ENCODE peak calls at places on chromosome 13, in five cellular contexts. R is stomach, U is tibial nerve, N is SK-N-SH, F is ovary. C is an unnamed sample.

GRCh38 chr13:44223785-44224432 is 149.7 kb upstream of the SERP2 start:
- DNase-seq in R (no peak), U (no peak), N (no peak), F (no peak), C (no peak)

GRCh38 chr13:29993716-29994488 is 143.5 kb upstream of the UBL3 start:
- DNase-seq in R (no peak), U (no peak), N (no peak), F (no peak), C (no peak)

GRCh38 chr13:41588899-41589298 is 131.5 kb downstream of the RGCC start:
- DNase-seq in R (no peak), U (no peak), N (no peak), F (no peak), C (no peak)

GRCh38 chr13:21925720-21926119 is 254.8 kb downstream of the FGF9 start:
- DNase-seq in R (no peak), U (no peak), N (no peak), F (no peak), C (no peak)

GRCh38 chr13:85853901-85854663 is 54.9 kb upstream of the SLITRK6 start:
- DNase-seq in R (no peak), U (no peak), N (no peak), F (no peak), C (no peak)

GRCh38 chr13:81017525-81018152 is 676.7 kb upstream of the SPRY2 start:
- DNase-seq in R (no peak), U (no peak), N (peak; percentile 44), F (no peak), C (no peak)

GRCh38 chr13:106917024-106917491 is 349.1 kb upstream of the ARGLU1 start:
- DNase-seq in R (no peak), U (no peak), N (no peak), F (no peak), C (no peak)

GRCh38 chr13:22926176-22927007 is 254.4 kb upstream of the SGCG start:
- DNase-seq in R (no peak), U (peak; percentile 41), N (no peak), F (peak; percentile 82), C (peak; percentile 67)

GRCh38 chr13:33723365-33723764 is 94.6 kb upstream of the RFC3 start:
- DNase-seq in R (no peak), U (no peak), N (no peak), F (no peak), C (no peak)

GRCh38 chr13:96492758-96493157 is 402.9 kb downstream of the HS6ST3 start:
- DNase-seq in R (no peak), U (no peak), N (no peak), F (no peak), C (no peak)

GRCh38 chr13:92461402-92461801 is 765.2 kb upstream of the GPC6 start:
- DNase-seq in R (no peak), U (no peak), N (no peak), F (no peak), C (no peak)

DNA sequence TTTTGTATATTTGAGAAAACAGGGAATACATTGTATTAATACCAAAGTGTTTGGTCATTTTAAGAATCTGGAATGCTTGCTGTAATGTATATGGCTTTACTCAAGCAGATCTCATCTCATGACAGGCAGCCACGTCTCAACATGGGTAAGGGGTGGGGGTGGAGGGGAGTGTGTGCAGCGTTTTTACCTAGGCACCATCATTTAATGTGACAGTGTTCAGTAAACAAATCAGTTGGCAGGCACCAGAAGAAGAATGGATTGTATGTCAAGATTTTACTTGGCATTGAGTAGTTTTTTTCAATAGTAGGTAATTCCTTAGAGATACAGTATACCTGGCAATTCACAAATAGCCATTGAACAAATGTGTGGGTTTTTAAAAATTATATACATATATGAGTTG is 17.2 kb downstream of the KLF5 start:
- DNase-seq in R (no peak), U (no peak), N (no peak), F (no peak), C (no peak)
- H3K27ac ChIP-seq in R (no peak overlapping the region), U (no peak overlapping the region), N (no peak overlapping the region), F (no peak overlapping the region), C (peak overlapping the region; percentile 19)

GRCh38 chr13:46122304-46122703 is 17.5 kb upstream of the CPB2 start:
- DNase-seq in R (no peak), U (no peak), N (no peak), F (no peak), C (no peak)

GRCh38 chr13:46116653-46117502 is 12.0 kb upstream of the CPB2 start:
- DNase-seq in R (no peak), U (no peak), N (no peak), F (no peak), C (no peak)

GRCh38 chr13:46121597-46122163 is 16.8 kb upstream of the CPB2 start:
- DNase-seq in R (no peak), U (no peak), N (no peak), F (no peak), C (no peak)

GRCh38 chr13:46121033-46121432 is 16.2 kb upstream of the CPB2 start:
- DNase-seq in R (no peak), U (no peak), N (no peak), F (no peak), C (no peak)

GRCh38 chr13:46119883-46120614 is 15.2 kb upstream of the CPB2 start:
- DNase-seq in R (no peak), U (no peak), N (no peak), F (peak; percentile 16), C (no peak)
- TF ChIP-seq EP300 in R (no peak), U (no peak), N (no peak), F (no peak), C (no peak)

GRCh38 chr13:109569938-109570711 is 216.3 kb downstream of the IRS2 start:
- DNase-seq in R (peak; percentile 44), U (no peak), N (no peak), F (no peak), C (no peak)

GRCh38 chr13:109567315-109567714 is 219.1 kb downstream of the IRS2 start:
- DNase-seq in R (no peak), U (no peak), N (no peak), F (no peak), C (no peak)

GRCh38 chr13:109568273-109568900 is 218.0 kb downstream of the IRS2 start:
- DNase-seq in R (no peak), U (no peak), N (peak; percentile 67), F (no peak), C (no peak)

DNA sequence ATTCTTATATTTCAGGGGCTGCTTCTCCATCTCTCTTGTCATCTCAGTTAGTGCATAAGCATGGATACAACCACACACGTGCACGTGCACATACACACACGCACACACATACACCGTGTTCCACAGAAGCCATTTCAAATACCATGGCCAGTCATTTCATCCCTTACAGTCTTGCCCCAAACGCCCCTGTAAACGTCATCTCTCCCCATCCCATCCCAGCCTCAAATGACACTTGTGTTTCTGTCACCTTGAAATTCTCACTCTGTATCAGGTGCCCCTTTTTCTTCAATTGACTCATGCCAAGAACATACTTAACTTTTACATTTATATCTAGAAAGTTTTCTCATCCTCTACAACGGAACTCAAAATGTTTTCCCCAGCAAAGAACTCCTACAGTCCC is 220.5 kb downstream of the IRS2 start:
- DNase-seq in R (no peak), U (no peak), N (no peak), F (no peak), C (no peak)
- H3K27ac ChIP-seq in R (no peak overlapping the region), U (no peak overlapping the region), N (no peak overlapping the region), F (no peak overlapping the region), C (no peak overlapping the region)

GRCh38 chr13:113074401-113074800 is 31.2 kb upstream of the F7 start:
- DNase-seq in R (no peak), U (no peak), N (no peak), F (no peak), C (no peak)

GRCh38 chr13:113076681-113077401 is 28.8 kb upstream of the F7 start:
- DNase-seq in R (no peak), U (no peak), N (no peak), F (no peak), C (no peak)

GRCh38 chr13:113073942-113074341 is 31.6 kb upstream of the F7 start:
- DNase-seq in R (no peak), U (no peak), N (no peak), F (no peak), C (no peak)

GRCh38 chr13:113074876-113075275 is 30.7 kb upstream of the F7 start:
- DNase-seq in R (no peak), U (no peak), N (no peak), F (no peak), C (no peak)

GRCh38 chr13:113075711-113076110 is 29.9 kb upstream of the F7 start:
- DNase-seq in R (no peak), U (no peak), N (no peak), F (no peak), C (no peak)
- TF ChIP-seq EP300 in R (no peak), U (no peak), N (no peak), F (no peak), C (no peak)

C was measured in transverse colon.